ENCODE peak calls at places on chromosome 14, in four cellular contexts. Q is HepG2, N is HCT116, G is SK-N-MC. X is an unnamed sample.

GRCh38 chr14:56333361-56334279 is 215.4 kb downstream of the PELI2 start:
- DNase-seq in G (no peak), Q (peak; percentile 13), N (no peak), X (no peak)

GRCh38 chr14:42214981-42215491 is 608.4 kb downstream of the LRFN5 start:
- DNase-seq in N (no peak), G (no peak), Q (no peak), X (no peak)

GRCh38 chr14:48967419-48967818 is 618.8 kb downstream of the RPS29 start:
- DNase-seq in N (no peak), Q (no peak), G (no peak), X (no peak)

GRCh38 chr14:22429546-22429945 is 159.5 kb downstream of the DAD1 start:
- DNase-seq in Q (no peak), G (no peak), N (no peak), X (no peak)

GRCh38 chr14:77543637-77544334 is 45.2 kb upstream of the ISM2 start:
- DNase-seq in Q (no peak), N (no peak), G (no peak), X (no peak)

GRCh38 chr14:94129758-94130414 is 482 bp upstream of the IFI27L2 start:
- DNase-seq in Q (no peak), N (peak; percentile 56), G (no peak), X (no peak)

GRCh38 chr14:71166434-71166833 is 259.2 kb downstream of the PCNX1 start:
- DNase-seq in N (peak; percentile 8), G (peak; percentile 71), Q (peak; percentile 57), X (peak; percentile 67)

GRCh38 chr14:57066887-57067513 is 201.7 kb downstream of the EXOC5 start:
- DNase-seq in G (no peak), Q (peak; percentile 16), N (peak; percentile 12), X (peak; percentile 72)

GRCh38 chr14:38255408-38255672 is 553 bp downstream of the CLEC14A start:
- DNase-seq in G (no peak), Q (no peak), N (no peak), X (no peak)

GRCh38 chr14:54221432-54221803 is 175.4 kb upstream of the CDKN3 start:
- DNase-seq in Q (no peak), N (no peak), G (no peak), X (no peak)

GRCh38 chr14:94611179-94611578 is 1.0 kb upstream of the SERPINA3 start:
- DNase-seq in Q (no peak), G (no peak), N (no peak), X (no peak)

GRCh38 chr14:76698191-76698590 is 63.1 kb upstream of the VASH1 start:
- DNase-seq in N (no peak), G (no peak), Q (no peak), X (no peak)

GRCh38 chr14:88454886-88455285 is 69.4 kb downstream of the SPATA7 start:
- DNase-seq in Q (no peak), G (no peak), N (no peak), X (no peak)

GRCh38 chr14:74504874-74505617 is 11.5 kb downstream of the ISCA2 start:
- DNase-seq in N (no peak), G (no peak), Q (no peak), X (no peak)

GRCh38 chr14:74029136-74029535 is 10.0 kb downstream of the BBOF1 start:
- DNase-seq in N (no peak), G (no peak), Q (no peak), X (no peak)

GRCh38 chr14:50647753-50648152 is 20.4 kb downstream of the SAV1 start:
- DNase-seq in G (no peak), Q (no peak), N (no peak), X (no peak)

GRCh38 chr14:71471604-71472003 is 460.6 kb upstream of the RGS6 start:
- DNase-seq in Q (no peak), N (no peak), G (no peak), X (no peak)

GRCh38 chr14:24083462-24083861 is 10.6 kb upstream of the PCK2 start:
- DNase-seq in G (no peak), Q (no peak), N (no peak), X (no peak)

GRCh38 chr14:69657961-69658360 is 46.6 kb downstream of the SUSD6 start:
- DNase-seq in N (no peak), Q (peak; percentile 63), G (no peak), X (peak; percentile 74)

GRCh38 chr14:64137657-64138290 is 156.4 kb downstream of the ESR2 start:
- DNase-seq in N (no peak), Q (no peak), G (no peak), X (peak; percentile 24)
- H3K36me3 ChIP-seq in N (no peaks in the 10 kb centered on the region), Q (no peaks in the 10 kb centered on the region), G (peaks cover 62% of the 10 kb centered on the region), X (no peaks in the 10 kb centered on the region)

GRCh38 chr14:101462726-101463565 is 98.3 kb upstream of the DIO3 start:
- DNase-seq in G (no peak), N (no peak), Q (no peak), X (no peak)
- H3K36me3 ChIP-seq in G (no peaks in the 10 kb centered on the region), N (no peaks in the 10 kb centered on the region), Q (no peaks in the 10 kb centered on the region), X (no peaks in the 10 kb centered on the region)

GRCh38 chr14:100150932-100151587 is 8.4 kb downstream of the DEGS2 start:
- DNase-seq in Q (no peak), G (no peak), N (no peak), X (no peak)
- H3K36me3 ChIP-seq in Q (no peaks in the 10 kb centered on the region), G (no peaks in the 10 kb centered on the region), N (no peaks in the 10 kb centered on the region), X (no peaks in the 10 kb centered on the region)

GRCh38 chr14:103695331-103696026 is 19.8 kb downstream of the XRCC3 start:
- DNase-seq in N (no peak), Q (no peak), G (no peak), X (no peak)

GRCh38 chr14:103697196-103697595 is 18.1 kb downstream of the XRCC3 start:
- DNase-seq in G (no peak), N (no peak), Q (no peak), X (no peak)

GRCh38 chr14:103694572-103695026 is 20.7 kb downstream of the XRCC3 start:
- DNase-seq in Q (no peak), G (no peak), N (no peak), X (no peak)

GRCh38 chr14:103696466-103697071 is 18.7 kb downstream of the XRCC3 start:
- DNase-seq in N (no peak), Q (no peak), G (no peak), X (no peak)

GRCh38 chr14:103696027-103696402 is 19.2 kb downstream of the XRCC3 start:
- DNase-seq in N (no peak), G (no peak), Q (no peak), X (no peak)
- H3K36me3 ChIP-seq in N (peaks cover 7% of the 10 kb centered on the region), G (peaks cover 57% of the 10 kb centered on the region), Q (peaks cover 50% of the 10 kb centered on the region), X (peaks cover 2% of the 10 kb centered on the region)